ENCODE peak calls at places on chromosomes 12 and 14, in ten cellular contexts. One of them, this sample, is unnamed.

GRCh38 chr14:30331030-30331429 is 227.9 kb upstream of the G2E3 start:
- DNase-seq in ovary: no peak
- DNase-seq in mesendoderm: no peak
- DNase-seq in pancreas: no peak
- DNase-seq in ascending aorta: no peak
- DNase-seq in cardiac muscle cell: no peak
- DNase-seq in cardiac fibroblast: no peak
- DNase-seq in heart right ventricle: no peak
- DNase-seq in CD8-positive, alpha-beta T cell: no peak
- DNase-seq in colonic mucosa: no peak
- DNase-seq in this sample: no peak

GRCh38 chr14:97603201-97603600 is 806.0 kb downstream of the VRK1 start:
- DNase-seq in ovary: no peak
- DNase-seq in mesendoderm: no peak
- DNase-seq in pancreas: no peak
- DNase-seq in ascending aorta: no peak
- DNase-seq in cardiac muscle cell: no peak
- DNase-seq in cardiac fibroblast: no peak
- DNase-seq in heart right ventricle: no peak
- DNase-seq in CD8-positive, alpha-beta T cell: peak; percentile 32
- DNase-seq in colonic mucosa: no peak
- DNase-seq in this sample: no peak

GRCh38 chr14:95394981-95395737 is 75.5 kb upstream of the CLMN start:
- DNase-seq in ovary: no peak
- DNase-seq in mesendoderm: no peak
- DNase-seq in pancreas: no peak
- DNase-seq in ascending aorta: no peak
- DNase-seq in cardiac muscle cell: no peak
- DNase-seq in cardiac fibroblast: peak; percentile 77
- DNase-seq in heart right ventricle: no peak
- DNase-seq in CD8-positive, alpha-beta T cell: no peak
- DNase-seq in colonic mucosa: no peak
- DNase-seq in this sample: no peak

GRCh38 chr14:91778217-91778616 is 46.3 kb upstream of the CATSPERB start:
- DNase-seq in ovary: no peak
- DNase-seq in mesendoderm: no peak
- DNase-seq in pancreas: no peak
- DNase-seq in ascending aorta: no peak
- DNase-seq in cardiac muscle cell: no peak
- DNase-seq in cardiac fibroblast: no peak
- DNase-seq in heart right ventricle: no peak
- DNase-seq in CD8-positive, alpha-beta T cell: no peak
- DNase-seq in colonic mucosa: no peak
- DNase-seq in this sample: no peak

GRCh38 chr12:69898236-69898635 is 73.2 kb downstream of the MYRFL start:
- DNase-seq in ovary: no peak
- DNase-seq in mesendoderm: no peak
- DNase-seq in pancreas: no peak
- DNase-seq in ascending aorta: no peak
- DNase-seq in cardiac muscle cell: peak; percentile 36
- DNase-seq in cardiac fibroblast: peak; percentile 58
- DNase-seq in heart right ventricle: no peak
- DNase-seq in CD8-positive, alpha-beta T cell: no peak
- DNase-seq in colonic mucosa: no peak
- DNase-seq in this sample: peak; percentile 45

GRCh38 chr14:93037354-93037753 is 78.4 kb downstream of the ITPK1 start:
- DNase-seq in ovary: no peak
- DNase-seq in mesendoderm: no peak
- DNase-seq in pancreas: no peak
- DNase-seq in ascending aorta: no peak
- DNase-seq in cardiac muscle cell: no peak
- DNase-seq in cardiac fibroblast: no peak
- DNase-seq in heart right ventricle: no peak
- DNase-seq in CD8-positive, alpha-beta T cell: no peak
- DNase-seq in colonic mucosa: no peak
- DNase-seq in this sample: no peak

GRCh38 chr14:95993768-95994592 is 45.2 kb upstream of the C14orf132 start:
- DNase-seq in ovary: peak; percentile 15
- DNase-seq in mesendoderm: peak; percentile 77
- DNase-seq in pancreas: peak; percentile 31
- DNase-seq in ascending aorta: no peak
- DNase-seq in cardiac muscle cell: peak; percentile 67
- DNase-seq in cardiac fibroblast: peak; percentile 67
- DNase-seq in heart right ventricle: peak; percentile 16
- DNase-seq in CD8-positive, alpha-beta T cell: no peak
- DNase-seq in colonic mucosa: peak; percentile 21
- DNase-seq in this sample: peak; percentile 86

GRCh38 chr14:75605916-75606315 is 27.5 kb downstream of the FLVCR2 start:
- DNase-seq in ovary: no peak
- DNase-seq in mesendoderm: no peak
- DNase-seq in pancreas: no peak
- DNase-seq in ascending aorta: no peak
- DNase-seq in cardiac muscle cell: no peak
- DNase-seq in cardiac fibroblast: no peak
- DNase-seq in heart right ventricle: no peak
- DNase-seq in CD8-positive, alpha-beta T cell: no peak
- DNase-seq in colonic mucosa: no peak
- DNase-seq in this sample: no peak

GRCh38 chr14:75069021-75069810 is at the start of gene ZC2HC1C:
- DNase-seq in ovary: peak; percentile 98
- DNase-seq in mesendoderm: peak; percentile 95
- DNase-seq in pancreas: peak; percentile 97
- DNase-seq in ascending aorta: peak; percentile 81
- DNase-seq in cardiac muscle cell: peak; percentile 93
- DNase-seq in cardiac fibroblast: peak; percentile 90
- DNase-seq in heart right ventricle: peak; percentile 97
- DNase-seq in CD8-positive, alpha-beta T cell: peak; percentile 35
- DNase-seq in colonic mucosa: peak; percentile 98
- DNase-seq in this sample: peak; percentile 88

GRCh38 chr12:79921786-79922185 is 13.1 kb downstream of the PPP1R12A start:
- DNase-seq in ovary: no peak
- DNase-seq in mesendoderm: no peak
- DNase-seq in pancreas: no peak
- DNase-seq in ascending aorta: no peak
- DNase-seq in cardiac muscle cell: no peak
- DNase-seq in cardiac fibroblast: no peak
- DNase-seq in heart right ventricle: no peak
- DNase-seq in CD8-positive, alpha-beta T cell: no peak
- DNase-seq in colonic mucosa: peak; percentile 49
- DNase-seq in this sample: no peak

GRCh38 chr14:99174081-99174851 is 97.7 kb downstream of the BCL11B start:
- DNase-seq in ovary: no peak
- DNase-seq in mesendoderm: no peak
- DNase-seq in pancreas: no peak
- DNase-seq in ascending aorta: no peak
- DNase-seq in cardiac muscle cell: no peak
- DNase-seq in cardiac fibroblast: no peak
- DNase-seq in heart right ventricle: no peak
- DNase-seq in CD8-positive, alpha-beta T cell: no peak
- DNase-seq in colonic mucosa: no peak
- DNase-seq in this sample: no peak

GRCh38 chr14:87873741-87874140 is 119.2 kb downstream of the GALC start:
- DNase-seq in ovary: no peak
- DNase-seq in mesendoderm: no peak
- DNase-seq in pancreas: no peak
- DNase-seq in ascending aorta: no peak
- DNase-seq in cardiac muscle cell: no peak
- DNase-seq in cardiac fibroblast: peak; percentile 49
- DNase-seq in heart right ventricle: no peak
- DNase-seq in CD8-positive, alpha-beta T cell: no peak
- DNase-seq in colonic mucosa: no peak
- DNase-seq in this sample: no peak

GRCh38 chr12:20411309-20411708 is 43.0 kb downstream of the PDE3A start:
- DNase-seq in ovary: no peak
- DNase-seq in mesendoderm: no peak
- DNase-seq in pancreas: no peak
- DNase-seq in ascending aorta: no peak
- DNase-seq in cardiac muscle cell: no peak
- DNase-seq in cardiac fibroblast: no peak
- DNase-seq in heart right ventricle: no peak
- DNase-seq in CD8-positive, alpha-beta T cell: no peak
- DNase-seq in colonic mucosa: no peak
- DNase-seq in this sample: no peak

GRCh38 chr12:5565933-5566632 is 134.2 kb downstream of the NTF3 start:
- DNase-seq in ovary: no peak
- DNase-seq in mesendoderm: no peak
- DNase-seq in pancreas: no peak
- DNase-seq in ascending aorta: no peak
- DNase-seq in cardiac muscle cell: peak; percentile 6
- DNase-seq in cardiac fibroblast: no peak
- DNase-seq in heart right ventricle: no peak
- DNase-seq in CD8-positive, alpha-beta T cell: no peak
- DNase-seq in colonic mucosa: no peak
- DNase-seq in this sample: peak; percentile 78

GRCh38 chr12:51334774-51335173 is 10.8 kb upstream of the BIN2 start:
- DNase-seq in ovary: no peak
- DNase-seq in mesendoderm: no peak
- DNase-seq in pancreas: no peak
- DNase-seq in ascending aorta: no peak
- DNase-seq in cardiac muscle cell: peak; percentile 24
- DNase-seq in cardiac fibroblast: peak; percentile 20
- DNase-seq in heart right ventricle: no peak
- DNase-seq in CD8-positive, alpha-beta T cell: no peak
- DNase-seq in colonic mucosa: peak; percentile 60
- DNase-seq in this sample: no peak

GRCh38 chr12:120406553-120406952 is 31.4 kb upstream of the COX6A1 start:
- DNase-seq in ovary: no peak
- DNase-seq in mesendoderm: no peak
- DNase-seq in pancreas: no peak
- DNase-seq in ascending aorta: no peak
- DNase-seq in cardiac muscle cell: no peak
- DNase-seq in cardiac fibroblast: no peak
- DNase-seq in heart right ventricle: no peak
- DNase-seq in CD8-positive, alpha-beta T cell: no peak
- DNase-seq in colonic mucosa: no peak
- DNase-seq in this sample: no peak

GRCh38 chr14:80055912-80056801 is 155.1 kb downstream of the DIO2 start:
- DNase-seq in ovary: no peak
- DNase-seq in mesendoderm: peak; percentile 72
- DNase-seq in pancreas: peak; percentile 52
- DNase-seq in ascending aorta: no peak
- DNase-seq in cardiac muscle cell: peak; percentile 70
- DNase-seq in cardiac fibroblast: peak; percentile 78
- DNase-seq in heart right ventricle: peak; percentile 36
- DNase-seq in CD8-positive, alpha-beta T cell: no peak
- DNase-seq in colonic mucosa: peak; percentile 24
- DNase-seq in this sample: peak; percentile 87

GRCh38 chr12:25058012-25058411 is 109.1 kb upstream of the BCAT1 start:
- DNase-seq in ovary: no peak
- DNase-seq in mesendoderm: no peak
- DNase-seq in pancreas: no peak
- DNase-seq in ascending aorta: no peak
- DNase-seq in cardiac muscle cell: no peak
- DNase-seq in cardiac fibroblast: no peak
- DNase-seq in heart right ventricle: no peak
- DNase-seq in CD8-positive, alpha-beta T cell: no peak
- DNase-seq in colonic mucosa: no peak
- DNase-seq in this sample: no peak
- H3K4me3 ChIP-seq in ovary: no peak overlapping the region
- H3K4me3 ChIP-seq in mesendoderm: no peak overlapping the region
- H3K4me3 ChIP-seq in pancreas: no peak overlapping the region
- H3K4me3 ChIP-seq in ascending aorta: no peak overlapping the region
- H3K4me3 ChIP-seq in cardiac muscle cell: no peak overlapping the region
- H3K4me3 ChIP-seq in cardiac fibroblast: no peak overlapping the region
- H3K4me3 ChIP-seq in heart right ventricle: no peak overlapping the region
- H3K4me3 ChIP-seq in CD8-positive, alpha-beta T cell: no peak overlapping the region
- H3K4me3 ChIP-seq in colonic mucosa: no peak overlapping the region
- H3K4me3 ChIP-seq in this sample: no peak overlapping the region

DNA sequence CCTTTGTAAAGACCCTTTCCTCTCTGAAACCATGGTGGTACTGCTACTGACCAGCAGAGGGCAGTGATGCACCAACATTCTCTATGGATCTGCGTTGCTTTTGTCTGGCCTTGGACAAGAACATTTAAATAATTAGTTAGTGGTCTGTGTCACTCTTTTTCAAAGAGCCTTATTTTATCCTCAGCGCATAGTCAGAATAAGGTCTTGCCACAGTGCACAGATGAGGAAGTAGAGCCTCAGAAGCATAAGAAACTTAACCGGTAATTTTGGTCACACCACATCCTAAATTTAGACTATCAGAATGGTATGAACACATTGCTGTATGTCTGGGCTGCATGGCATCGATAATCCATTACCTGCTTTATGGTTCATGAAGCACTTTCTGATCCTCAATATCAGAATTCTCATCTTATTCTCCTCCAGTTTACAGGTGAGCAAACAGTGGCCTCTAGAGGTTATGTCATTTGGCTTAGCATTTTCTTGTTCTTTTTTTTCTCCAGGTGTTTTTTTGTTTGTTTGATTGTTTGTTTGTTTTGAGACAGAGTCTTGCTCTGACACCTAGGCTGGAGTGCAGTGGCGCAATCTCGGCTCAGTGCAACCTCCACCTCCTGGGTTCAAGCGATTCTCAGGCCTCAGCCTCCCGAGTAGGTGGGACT is 23.7 kb upstream of the IFT81 start:
- DNase-seq in ovary: peak; percentile 73
- DNase-seq in mesendoderm: peak; percentile 83
- DNase-seq in pancreas: peak; percentile 64
- DNase-seq in ascending aorta: no peak
- DNase-seq in cardiac muscle cell: peak; percentile 86
- DNase-seq in cardiac fibroblast: peak; percentile 84
- DNase-seq in heart right ventricle: peak; percentile 70
- DNase-seq in CD8-positive, alpha-beta T cell: peak; percentile 30
- DNase-seq in colonic mucosa: peak; percentile 71
- DNase-seq in this sample: peak; percentile 92
- H3K4me3 ChIP-seq in ovary: no peak overlapping the region
- H3K4me3 ChIP-seq in mesendoderm: no peak overlapping the region
- H3K4me3 ChIP-seq in pancreas: no peak overlapping the region
- H3K4me3 ChIP-seq in ascending aorta: no peak overlapping the region
- H3K4me3 ChIP-seq in cardiac muscle cell: no peak overlapping the region
- H3K4me3 ChIP-seq in cardiac fibroblast: no peak overlapping the region
- H3K4me3 ChIP-seq in heart right ventricle: no peak overlapping the region
- H3K4me3 ChIP-seq in CD8-positive, alpha-beta T cell: no peak overlapping the region
- H3K4me3 ChIP-seq in colonic mucosa: no peak overlapping the region
- H3K4me3 ChIP-seq in this sample: no peak overlapping the region

DNA sequence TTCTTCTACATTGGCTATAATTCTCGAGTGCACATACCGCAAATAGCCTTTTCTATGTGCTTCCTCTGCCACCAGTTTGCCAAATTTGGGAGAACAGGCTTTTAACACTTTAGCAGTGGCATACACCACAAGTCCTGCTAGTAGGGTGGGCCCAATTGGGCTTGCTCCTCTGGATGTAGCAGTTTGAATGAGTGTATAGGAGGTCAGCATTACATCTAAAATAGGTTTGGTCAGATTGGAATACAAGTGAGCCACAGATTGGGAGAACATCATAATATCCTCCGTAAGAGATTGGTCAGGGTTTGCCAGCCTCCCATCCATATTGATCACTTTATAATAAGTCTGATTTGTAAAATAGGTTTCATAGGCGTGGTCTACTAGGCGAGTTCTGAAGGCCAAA is 902 bp downstream of the ABCD2 start:
- DNase-seq in ovary: no peak
- DNase-seq in mesendoderm: no peak
- DNase-seq in pancreas: no peak
- DNase-seq in ascending aorta: no peak
- DNase-seq in cardiac muscle cell: no peak
- DNase-seq in cardiac fibroblast: no peak
- DNase-seq in heart right ventricle: no peak
- DNase-seq in CD8-positive, alpha-beta T cell: no peak
- DNase-seq in colonic mucosa: no peak
- DNase-seq in this sample: no peak
- H3K4me3 ChIP-seq in ovary: no peak overlapping the region
- H3K4me3 ChIP-seq in mesendoderm: no peak overlapping the region
- H3K4me3 ChIP-seq in pancreas: no peak overlapping the region
- H3K4me3 ChIP-seq in ascending aorta: no peak overlapping the region
- H3K4me3 ChIP-seq in cardiac muscle cell: no peak overlapping the region
- H3K4me3 ChIP-seq in cardiac fibroblast: peak overlapping the region; percentile 62
- H3K4me3 ChIP-seq in heart right ventricle: peak overlapping the region; percentile 48
- H3K4me3 ChIP-seq in CD8-positive, alpha-beta T cell: peak overlapping the region; percentile 62
- H3K4me3 ChIP-seq in colonic mucosa: peak overlapping the region; percentile 35
- H3K4me3 ChIP-seq in this sample: peak overlapping the region; percentile 86

GRCh38 chr14:29069228-29069627 is 302.6 kb downstream of the FOXG1 start:
- DNase-seq in ovary: no peak
- DNase-seq in mesendoderm: no peak
- DNase-seq in pancreas: no peak
- DNase-seq in ascending aorta: no peak
- DNase-seq in cardiac muscle cell: no peak
- DNase-seq in cardiac fibroblast: no peak
- DNase-seq in heart right ventricle: no peak
- DNase-seq in CD8-positive, alpha-beta T cell: no peak
- DNase-seq in colonic mucosa: no peak
- DNase-seq in this sample: no peak
- H3K4me3 ChIP-seq in ovary: no peak overlapping the region
- H3K4me3 ChIP-seq in mesendoderm: no peak overlapping the region
- H3K4me3 ChIP-seq in pancreas: no peak overlapping the region
- H3K4me3 ChIP-seq in ascending aorta: no peak overlapping the region
- H3K4me3 ChIP-seq in cardiac muscle cell: no peak overlapping the region
- H3K4me3 ChIP-seq in cardiac fibroblast: no peak overlapping the region
- H3K4me3 ChIP-seq in heart right ventricle: no peak overlapping the region
- H3K4me3 ChIP-seq in CD8-positive, alpha-beta T cell: no peak overlapping the region
- H3K4me3 ChIP-seq in colonic mucosa: no peak overlapping the region
- H3K4me3 ChIP-seq in this sample: no peak overlapping the region